ENCODE peak calls at places on chromosome 3, in four cellular contexts. Q is fibroblast of lung, Z is tibial artery, J is endodermal cell. G is an unnamed sample. For H3K4me1, the result is how much of the 10 kb centered on the place peaks cover.

GRCh38 chr3:132135628-132136333 is 101.0 kb upstream of the CPNE4 start:
- DNase-seq in Q (peak), Z (no peak), J (peak), G (peak)

GRCh38 chr3:17033516-17034168 is 148.9 kb downstream of the PLCL2 start:
- DNase-seq in Q (peak), Z (no peak), J (no peak), G (no peak)

GRCh38 chr3:185317674-185318073 is 45.3 kb upstream of the MAP3K13 start:
- DNase-seq in Q (peak), Z (no peak), J (no peak), G (peak)

GRCh38 chr3:165505657-165506056 is 309.5 kb upstream of the SLITRK3 start:
- DNase-seq in Q (no peak), Z (no peak), J (no peak), G (no peak)

GRCh38 chr3:119779731-119780383 is 2.0 kb upstream of the NR1I2 start:
- DNase-seq in Q (no peak), Z (no peak), J (no peak), G (no peak)

GRCh38 chr3:128283429-128283828 is 130.1 kb downstream of the EEFSEC start:
- DNase-seq in Q (no peak), Z (no peak), J (peak), G (no peak)

GRCh38 chr3:123552095-123552714 is 32.6 kb downstream of the HACD2 start:
- DNase-seq in Q (no peak), Z (no peak), J (no peak), G (no peak)

GRCh38 chr3:184715943-184716651 is 4.2 kb upstream of the MAGEF1 start:
- DNase-seq in Q (peak), Z (no peak), J (no peak), G (no peak)

GRCh38 chr3:50572801-50573371 is 3.6 kb downstream of the HEMK1 start:
- DNase-seq in Q (no peak), Z (no peak), J (no peak), G (no peak)

GRCh38 chr3:139434764-139435291 is 41.5 kb downstream of the RBP2 start:
- DNase-seq in Q (no peak), Z (no peak), J (peak), G (peak)

GRCh38 chr3:78255403-78255802 is 1215.5 kb downstream of the ROBO2 start:
- DNase-seq in Q (peak), Z (no peak), J (no peak), G (no peak)

GRCh38 chr3:196275126-196275525 is 12.4 kb downstream of the PCYT1A start:
- DNase-seq in Q (peak), Z (no peak), J (no peak), G (no peak)

GRCh38 chr3:141454055-141454454 is 32.8 kb upstream of the RASA2 start:
- DNase-seq in Q (no peak), Z (no peak), J (no peak), G (no peak)

GRCh38 chr3:193240850-193241706 is at the start of gene PLAAT1:
- DNase-seq in Q (peak), Z (peak), J (peak), G (no peak)

GRCh38 chr3:177731644-177732268 is 534.5 kb upstream of the TBL1XR1 start:
- DNase-seq in Q (peak), Z (no peak), J (no peak), G (peak)

GRCh38 chr3:65412591-65412990 is 626.1 kb downstream of the MAGI1 start:
- DNase-seq in Q (no peak), Z (no peak), J (peak), G (peak)

GRCh38 chr3:5630396-5630795 is 442.9 kb downstream of the EDEM1 start:
- DNase-seq in Q (no peak), Z (no peak), J (no peak), G (no peak)

GRCh38 chr3:5638550-5638949 is 451.0 kb downstream of the EDEM1 start:
- DNase-seq in Q (no peak), Z (no peak), J (no peak), G (no peak)

GRCh38 chr3:5633960-5634359 is 446.5 kb downstream of the EDEM1 start:
- DNase-seq in Q (no peak), Z (no peak), J (no peak), G (no peak)

GRCh38 chr3:5634411-5634810 is 446.9 kb downstream of the EDEM1 start:
- DNase-seq in Q (no peak), Z (no peak), J (peak), G (no peak)

GRCh38 chr3:5635746-5636145 is 448.2 kb downstream of the EDEM1 start:
- DNase-seq in Q (no peak), Z (no peak), J (no peak), G (no peak)
- H3K4me1 ChIP-seq in Q (under half), Z (under half), J (under half), G (under half)

GRCh38 chr3:122415762-122416654 is at the start of gene WDR5B:
- DNase-seq in Q (peak), Z (peak), J (peak), G (peak)
- TF ChIP-seq CTCF in Q (peak), Z (peak), J (peak), G (peak)

GRCh38 chr3:52231502-52232278 is 6.2 kb upstream of the TLR9 start:
- DNase-seq in Q (peak), Z (no peak), J (peak), G (no peak)
- H3K27ac ChIP-seq in Q (no peak), Z (no peak), J (no peak), G (no peak)

DNA sequence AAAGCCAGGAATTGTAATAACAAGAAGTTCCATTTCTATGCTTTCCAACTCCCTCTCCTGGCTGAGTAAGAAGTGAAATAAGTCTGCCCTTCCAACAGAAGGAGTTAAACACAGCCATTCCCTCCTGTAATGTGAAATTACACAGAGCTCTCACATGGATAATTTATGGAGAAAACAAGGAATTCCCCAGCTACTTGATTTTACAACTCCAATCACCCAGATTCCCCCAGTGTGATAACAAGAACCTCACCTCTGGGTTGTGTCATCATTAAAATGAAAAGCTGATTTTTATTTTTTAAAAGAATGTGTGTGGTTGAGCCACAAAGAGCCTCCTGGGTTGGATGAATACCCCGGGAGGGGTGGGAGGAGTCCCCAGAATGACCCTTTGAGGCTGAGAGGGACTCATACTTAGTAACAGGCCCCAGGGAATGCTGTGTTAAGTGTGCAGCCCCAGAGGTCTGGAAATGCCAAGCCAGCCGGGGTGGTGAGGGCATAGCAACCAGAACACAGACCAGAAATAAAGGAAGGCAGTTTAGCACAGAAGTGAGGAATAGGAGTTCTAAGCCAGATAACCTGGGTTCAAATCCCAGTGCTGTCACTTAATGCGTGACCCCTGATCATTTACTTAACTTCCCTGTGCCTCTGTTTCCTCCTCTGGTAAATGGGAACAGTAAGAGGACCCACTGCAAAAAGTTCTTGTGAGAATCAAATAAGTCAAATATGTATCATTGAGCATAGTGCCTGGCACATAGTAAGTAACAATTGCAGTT is 124.9 kb upstream of the ARHGEF3 start:
- DNase-seq in Q (peak), Z (no peak), J (no peak), G (peak)
- H3K4me1 ChIP-seq in Q (under half), Z (under half), J (under half), G (under half)

GRCh38 chr3:195131149-195131548 is 139.8 kb downstream of the XXYLT1 start:
- DNase-seq in Q (no peak), Z (no peak), J (no peak), G (peak)

GRCh38 chr3:195129072-195129643 is 141.8 kb downstream of the XXYLT1 start:
- DNase-seq in Q (no peak), Z (no peak), J (no peak), G (no peak)

GRCh38 chr3:195135921-195136320 is 135.0 kb downstream of the XXYLT1 start:
- DNase-seq in Q (no peak), Z (no peak), J (no peak), G (no peak)

GRCh38 chr3:195129644-195130492 is 141.1 kb downstream of the XXYLT1 start:
- DNase-seq in Q (peak), Z (no peak), J (no peak), G (peak)

GRCh38 chr3:195133462-195133861 is 137.5 kb downstream of the XXYLT1 start:
- DNase-seq in Q (peak), Z (no peak), J (no peak), G (peak)
- TF ChIP-seq CTCF in Q (no peak), Z (no peak), J (no peak), G (peak)

GRCh38 chr3:125608419-125608818 is 13.1 kb upstream of the OSBPL11 start:
- DNase-seq in Q (no peak), Z (no peak), J (peak), G (no peak)

GRCh38 chr3:125609384-125609783 is 14.1 kb upstream of the OSBPL11 start:
- DNase-seq in Q (no peak), Z (no peak), J (no peak), G (no peak)

GRCh38 chr3:125602752-125603649 is 7.7 kb upstream of the OSBPL11 start:
- DNase-seq in Q (peak), Z (no peak), J (peak), G (peak)

GRCh38 chr3:125606291-125606690 is 11.0 kb upstream of the OSBPL11 start:
- DNase-seq in Q (no peak), Z (no peak), J (no peak), G (no peak)

DNA sequence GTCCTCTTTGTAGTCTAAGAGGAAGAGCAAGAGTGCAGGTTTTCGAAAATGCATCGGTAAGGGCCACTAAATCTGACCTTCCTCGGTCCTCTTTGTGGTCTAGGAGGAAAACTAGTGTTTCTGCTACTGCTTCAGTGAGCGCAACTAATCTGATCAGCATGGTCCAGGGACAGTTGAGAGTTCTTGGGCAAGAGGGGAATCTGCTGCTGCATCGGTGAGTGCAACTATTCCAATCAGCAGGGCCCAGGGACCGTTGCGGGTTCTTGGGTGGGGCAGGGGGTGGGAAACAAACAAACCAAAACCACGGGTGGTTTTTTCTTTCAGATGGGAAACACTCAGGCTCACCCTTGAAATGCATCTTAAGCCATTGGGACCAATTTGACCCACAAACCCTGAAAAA is 10.5 kb upstream of the OSBPL11 start:
- DNase-seq in Q (no peak), Z (no peak), J (no peak), G (no peak)
- H3K27ac ChIP-seq in Q (no peak), Z (no peak), J (peak), G (no peak)